ENCODE peak calls at places on chromosomes 7 and 10, in eight cellular contexts. Y is aorta; S is lung; C is effector memory CD4-positive, alpha-beta T cell; A is pancreas; P is PC-3; B is heart right ventricle; R is dorsolateral prefrontal cortex. J is an unnamed sample.

GRCh38 chr10:7408003-7408493 is 2.8 kb downstream of the SFMBT2 start:
- DNase-seq in Y (peak; percentile 83), S (peak; percentile 39), C (no peak), A (peak; percentile 11), P (no peak), B (peak; percentile 65), R (peak; percentile 69), J (no peak)

GRCh38 chr10:26519803-26520202 is 81.7 kb downstream of the APBB1IP start:
- DNase-seq in Y (no peak), S (no peak), C (no peak), A (no peak), P (no peak), B (no peak), R (no peak), J (no peak)

GRCh38 chr7:27400168-27400567 is 157.6 kb downstream of the EVX1 start:
- DNase-seq in Y (no peak), S (no peak), C (no peak), A (no peak), P (no peak), B (no peak), R (no peak), J (no peak)

GRCh38 chr10:95346715-95347401 is 56.1 kb upstream of the PDLIM1 start:
- DNase-seq in Y (no peak), S (no peak), C (no peak), A (no peak), P (peak; percentile 14), B (no peak), R (no peak), J (no peak)

GRCh38 chr7:73715648-73716317 is 3.7 kb downstream of the STX1A start:
- DNase-seq in Y (no peak), S (no peak), C (no peak), A (no peak), P (peak; percentile 98), B (no peak), R (no peak), J (no peak)

GRCh38 chr7:90455163-90456030 is 14.0 kb upstream of the PTTG1IP2 start:
- DNase-seq in Y (no peak), S (no peak), C (no peak), A (no peak), P (peak; percentile 67), B (peak; percentile 11), R (no peak), J (no peak)

GRCh38 chr7:127409629-127410028 is 17.1 kb upstream of the ZNF800 start:
- DNase-seq in Y (no peak), S (no peak), C (no peak), A (no peak), P (no peak), B (no peak), R (no peak), J (no peak)

GRCh38 chr10:88271736-88272135 is 311.4 kb downstream of the RNLS start:
- DNase-seq in Y (no peak), S (no peak), C (no peak), A (no peak), P (no peak), B (no peak), R (no peak), J (no peak)

GRCh38 chr10:132132391-132132841 is 54.3 kb upstream of the DPYSL4 start:
- DNase-seq in Y (peak; percentile 57), S (no peak), C (no peak), A (no peak), P (no peak), B (no peak), R (peak; percentile 55), J (no peak)

GRCh38 chr10:4512557-4513286 is 313.3 kb upstream of the AKR1E2 start:
- DNase-seq in Y (no peak), S (no peak), C (no peak), A (no peak), P (peak; percentile 54), B (peak; percentile 58), R (no peak), J (no peak)

GRCh38 chr10:72790216-72790990 is 98.5 kb downstream of the MCU start:
- DNase-seq in Y (no peak), S (no peak), C (no peak), A (no peak), P (peak; percentile 53), B (no peak), R (no peak), J (no peak)

GRCh38 chr7:95398155-95398940 is 2.2 kb upstream of the PON3 start:
- DNase-seq in Y (no peak), S (no peak), C (no peak), A (no peak), P (no peak), B (no peak), R (no peak), J (no peak)

GRCh38 chr10:71995880-71996597 is 31.8 kb downstream of the CHST3 start:
- DNase-seq in Y (no peak), S (no peak), C (no peak), A (no peak), P (no peak), B (no peak), R (no peak), J (no peak)

GRCh38 chr7:32255036-32255435 is 184.8 kb upstream of the PDE1C start:
- DNase-seq in Y (no peak), S (no peak), C (no peak), A (no peak), P (no peak), B (no peak), R (no peak), J (no peak)

GRCh38 chr7:151008143-151008510 is 16.2 kb downstream of the ATG9B start:
- DNase-seq in Y (no peak), S (no peak), C (no peak), A (no peak), P (no peak), B (peak; percentile 56), R (no peak), J (no peak)

GRCh38 chr7:151007469-151007898 is 16.7 kb downstream of the NOS3 start:
- DNase-seq in Y (no peak), S (no peak), C (no peak), A (no peak), P (no peak), B (peak; percentile 43), R (no peak), J (no peak)

GRCh38 chr7:151009340-151010001 is 14.8 kb downstream of the ATG9B start:
- DNase-seq in Y (no peak), S (no peak), C (no peak), A (no peak), P (no peak), B (no peak), R (no peak), J (no peak)

GRCh38 chr7:151010002-151010306 is 14.3 kb downstream of the ATG9B start:
- DNase-seq in Y (no peak), S (no peak), C (no peak), A (no peak), P (no peak), B (no peak), R (no peak), J (no peak)

GRCh38 chr7:151008511-151009323 is 15.6 kb downstream of the ATG9B start:
- DNase-seq in Y (peak; percentile 90), S (peak; percentile 59), C (peak; percentile 78), A (peak; percentile 75), P (no peak), B (peak; percentile 72), R (no peak), J (peak; percentile 65)
- H3K27ac ChIP-seq in Y (no peak overlapping the region), S (no peak overlapping the region), C (peak overlapping the region; percentile 76), A (no peak overlapping the region), P (no peak overlapping the region), B (no peak overlapping the region), R (no peak overlapping the region), J (no peak overlapping the region)

GRCh38 chr10:97852277-97852676 is 2.6 kb downstream of the GOLGA7B start:
- DNase-seq in Y (no peak), S (no peak), C (no peak), A (no peak), P (no peak), B (no peak), R (no peak), J (no peak)
- H3K27ac ChIP-seq in Y (no peak overlapping the region), S (no peak overlapping the region), C (no peak overlapping the region), A (no peak overlapping the region), P (no peak overlapping the region), B (no peak overlapping the region), R (no peak overlapping the region), J (no peak overlapping the region)

DNA sequence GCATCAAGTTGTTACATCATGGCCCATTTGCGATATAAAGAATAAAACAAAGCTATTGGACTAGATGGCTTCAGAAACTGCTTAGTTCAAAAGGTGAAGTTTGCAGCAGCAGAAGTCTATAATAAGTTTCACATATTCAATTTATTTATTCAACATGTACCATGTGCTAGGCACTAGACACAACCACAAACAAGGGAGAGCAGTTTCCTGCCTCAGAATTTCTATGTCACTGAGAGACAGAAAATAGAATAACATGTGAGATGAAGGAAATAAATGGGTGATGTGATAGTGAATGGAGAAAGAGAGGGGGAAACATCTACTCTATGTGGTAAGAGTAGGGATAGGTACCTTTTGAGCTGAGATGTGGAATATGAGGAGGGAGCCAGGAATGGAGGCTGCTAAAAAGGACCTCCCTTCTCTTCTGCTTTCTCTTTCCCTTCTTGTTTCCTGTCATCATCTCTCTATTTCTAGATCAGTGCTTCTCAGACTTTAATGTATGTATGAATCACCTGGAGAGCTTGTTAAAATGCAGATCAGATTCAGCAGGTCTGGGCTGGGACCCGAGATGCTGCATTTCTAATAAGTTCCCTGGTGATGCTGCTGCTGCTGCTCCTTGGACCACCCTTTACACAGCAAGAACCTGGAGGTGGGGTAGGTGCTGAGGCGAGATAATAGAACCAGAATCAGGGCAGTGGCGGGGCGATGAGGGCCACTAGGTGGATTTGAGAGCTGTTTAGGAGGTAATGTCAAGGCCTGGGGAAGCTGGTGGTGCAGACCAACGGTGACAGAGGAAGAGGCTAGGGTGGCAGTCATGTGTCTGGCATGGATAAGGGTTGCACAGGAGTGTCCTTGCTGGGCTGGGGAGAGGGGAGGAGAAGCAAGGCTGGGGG is 13.7 kb upstream of the INMT start:
- DNase-seq in Y (peak; percentile 40), S (no peak), C (no peak), A (no peak), P (no peak), B (no peak), R (no peak), J (no peak)
- H3K27ac ChIP-seq in Y (no peak overlapping the region), S (no peak overlapping the region), C (peak overlapping the region; percentile 39), A (no peak overlapping the region), P (no peak overlapping the region), B (no peak overlapping the region), R (no peak overlapping the region), J (no peak overlapping the region)

GRCh38 chr7:1669486-1669951 is 558 bp upstream of the ELFN1 start:
- DNase-seq in Y (peak; percentile 65), S (no peak), C (no peak), A (no peak), P (no peak), B (no peak), R (peak; percentile 26), J (no peak)
- H3K27ac ChIP-seq in Y (no peak overlapping the region), S (no peak overlapping the region), C (no peak overlapping the region), A (no peak overlapping the region), P (no peak overlapping the region), B (no peak overlapping the region), R (no peak overlapping the region), J (no peak overlapping the region)

GRCh38 chr7:5523052-5523711 is 99.5 kb upstream of the TNRC18 start:
- DNase-seq in Y (no peak), S (no peak), C (no peak), A (no peak), P (peak; percentile 51), B (no peak), R (no peak), J (no peak)
- H3K27ac ChIP-seq in Y (no peak overlapping the region), S (no peak overlapping the region), C (no peak overlapping the region), A (no peak overlapping the region), P (no peak overlapping the region), B (no peak overlapping the region), R (no peak overlapping the region), J (no peak overlapping the region)

GRCh38 chr10:63799511-63799910 is 278.3 kb downstream of the REEP3 start:
- DNase-seq in Y (no peak), S (no peak), C (no peak), A (no peak), P (no peak), B (no peak), R (no peak), J (no peak)
- H3K27ac ChIP-seq in Y (no peak overlapping the region), S (peak overlapping the region; percentile 36), C (no peak overlapping the region), A (peak overlapping the region; percentile 59), P (peak overlapping the region; percentile 8), B (peak overlapping the region; percentile 51), R (no peak overlapping the region), J (no peak overlapping the region)

J was measured in substantia nigra.